ENCODE peak calls at places on chromosomes 16 and 17, in five cellular contexts. One of them, this sample, is unnamed.

GRCh38 chr17:63295288-63295687 is 150.8 kb downstream of the CYB561 start:
- DNase-seq in RWPE2: no peak
- DNase-seq in sigmoid colon: no peak
- DNase-seq in endothelial cell of umbilical vein: no peak
- DNase-seq in uterus: no peak
- DNase-seq in this sample: no peak

GRCh38 chr16:66278111-66278531 is 88.4 kb upstream of the CDH5 start:
- DNase-seq in RWPE2: peak
- DNase-seq in sigmoid colon: peak
- DNase-seq in endothelial cell of umbilical vein: no peak
- DNase-seq in uterus: no peak
- DNase-seq in this sample: peak

GRCh38 chr17:76072149-76072858 is at the start of gene SRP68:
- DNase-seq in RWPE2: peak
- DNase-seq in sigmoid colon: peak
- DNase-seq in endothelial cell of umbilical vein: peak
- DNase-seq in uterus: peak
- DNase-seq in this sample: peak

GRCh38 chr16:66028505-66029216 is 337.8 kb upstream of the CDH5 start:
- DNase-seq in RWPE2: no peak
- DNase-seq in sigmoid colon: no peak
- DNase-seq in endothelial cell of umbilical vein: no peak
- DNase-seq in uterus: no peak
- DNase-seq in this sample: no peak

GRCh38 chr17:43545383-43545632 is 832 bp downstream of the ETV4 start:
- DNase-seq in RWPE2: no peak
- DNase-seq in sigmoid colon: no peak
- DNase-seq in endothelial cell of umbilical vein: no peak
- DNase-seq in uterus: peak
- DNase-seq in this sample: no peak

GRCh38 chr17:83024205-83024971 is 55.0 kb upstream of the METRNL start:
- DNase-seq in RWPE2: peak
- DNase-seq in sigmoid colon: no peak
- DNase-seq in endothelial cell of umbilical vein: no peak
- DNase-seq in uterus: no peak
- DNase-seq in this sample: no peak

GRCh38 chr16:71484006-71484893 is 4.9 kb downstream of the ZNF19 start:
- DNase-seq in RWPE2: peak
- DNase-seq in sigmoid colon: peak
- DNase-seq in endothelial cell of umbilical vein: peak
- DNase-seq in uterus: peak
- DNase-seq in this sample: peak

GRCh38 chr16:7246578-7246977 is 86.1 kb upstream of the RBFOX1 start:
- DNase-seq in RWPE2: no peak
- DNase-seq in sigmoid colon: no peak
- DNase-seq in endothelial cell of umbilical vein: no peak
- DNase-seq in uterus: no peak
- DNase-seq in this sample: no peak

GRCh38 chr16:6008656-6009055 is 911.1 kb upstream of the EEF2KMT start:
- DNase-seq in RWPE2: no peak
- DNase-seq in sigmoid colon: no peak
- DNase-seq in endothelial cell of umbilical vein: no peak
- DNase-seq in uterus: no peak
- DNase-seq in this sample: no peak

GRCh38 chr17:77696151-77696719 is 262.3 kb upstream of the TNRC6C start:
- DNase-seq in RWPE2: no peak
- DNase-seq in sigmoid colon: no peak
- DNase-seq in endothelial cell of umbilical vein: no peak
- DNase-seq in uterus: no peak
- DNase-seq in this sample: no peak

DNA sequence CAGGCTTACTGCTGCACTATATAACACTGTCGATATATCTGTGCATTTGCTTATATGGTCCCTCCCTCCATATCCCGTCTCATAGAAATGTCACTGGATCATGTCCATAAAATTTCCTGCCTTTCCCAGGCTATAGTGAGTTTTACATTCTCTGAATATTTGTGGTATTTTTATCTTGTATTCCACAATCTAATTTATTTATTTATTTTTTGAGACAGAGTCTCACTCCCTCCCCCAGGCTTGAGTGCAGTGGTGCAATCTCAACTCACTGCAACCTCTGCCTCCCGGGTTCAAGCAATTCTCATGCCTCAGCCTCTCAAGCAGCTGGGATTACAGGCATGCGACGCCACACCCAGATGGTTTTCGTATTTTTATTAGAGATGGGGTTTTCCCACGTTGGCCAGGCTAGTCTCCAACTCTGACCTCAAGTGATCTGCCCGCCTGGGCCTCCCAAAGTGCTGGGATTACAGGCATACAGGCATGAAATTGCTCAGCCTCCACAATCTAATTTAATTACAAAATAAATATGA is 12.9 kb downstream of the TRIM37 start:
- DNase-seq in RWPE2: peak
- DNase-seq in sigmoid colon: peak
- DNase-seq in endothelial cell of umbilical vein: peak
- DNase-seq in uterus: peak
- DNase-seq in this sample: no peak
- H3K4me3 ChIP-seq in RWPE2: no peak
- H3K4me3 ChIP-seq in sigmoid colon: peak
- H3K4me3 ChIP-seq in endothelial cell of umbilical vein: peak
- H3K4me3 ChIP-seq in uterus: no peak
- H3K4me3 ChIP-seq in this sample: no peak

GRCh38 chr16:50271148-50272041 is 5.0 kb downstream of the ADCY7 start:
- DNase-seq in RWPE2: peak
- DNase-seq in sigmoid colon: peak
- DNase-seq in endothelial cell of umbilical vein: no peak
- DNase-seq in uterus: no peak
- DNase-seq in this sample: no peak

GRCh38 chr16:50269061-50269705 is 2.8 kb downstream of the ADCY7 start:
- DNase-seq in RWPE2: peak
- DNase-seq in sigmoid colon: peak
- DNase-seq in endothelial cell of umbilical vein: no peak
- DNase-seq in uterus: no peak
- DNase-seq in this sample: no peak

GRCh38 chr16:50268352-50268751 is 2.0 kb downstream of the ADCY7 start:
- DNase-seq in RWPE2: peak
- DNase-seq in sigmoid colon: peak
- DNase-seq in endothelial cell of umbilical vein: no peak
- DNase-seq in uterus: no peak
- DNase-seq in this sample: no peak

GRCh38 chr16:50270510-50271147 is 4.3 kb downstream of the ADCY7 start:
- DNase-seq in RWPE2: peak
- DNase-seq in sigmoid colon: peak
- DNase-seq in endothelial cell of umbilical vein: no peak
- DNase-seq in uterus: no peak
- DNase-seq in this sample: peak

DNA sequence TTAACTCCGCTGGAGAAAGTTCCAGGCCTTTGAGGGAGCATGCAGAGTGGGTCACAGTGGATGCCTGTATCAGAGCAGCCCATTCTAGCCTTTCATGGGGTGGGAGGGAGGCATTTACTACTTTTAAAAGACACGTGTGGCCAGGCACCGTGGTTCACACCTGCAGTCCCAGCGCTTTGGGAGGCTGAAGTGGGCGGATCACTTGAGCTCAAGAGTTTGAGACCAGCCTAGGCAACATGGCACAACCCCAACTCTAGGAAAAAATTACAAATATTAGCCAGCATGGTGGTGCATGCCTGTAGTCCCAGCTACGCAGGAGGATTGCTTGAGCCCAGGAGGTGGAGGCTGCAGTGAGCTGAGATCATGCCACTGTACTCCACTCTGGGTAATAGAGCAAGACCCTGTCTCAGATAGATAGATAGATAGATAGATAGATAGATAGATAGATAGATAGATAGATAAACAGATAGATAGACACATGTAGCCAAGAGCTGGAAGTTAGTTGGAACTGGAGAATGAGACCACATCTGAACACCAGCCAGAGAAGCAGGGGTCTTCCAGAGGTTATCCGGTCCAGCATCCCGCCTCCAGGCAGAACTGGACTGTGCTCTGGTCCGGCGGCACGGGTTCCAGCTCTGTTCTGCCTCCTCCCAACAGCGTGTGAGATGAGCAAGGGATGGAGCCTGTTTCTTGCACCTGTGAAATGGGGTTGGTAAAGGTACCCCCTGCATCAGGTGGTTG is 3.6 kb downstream of the ADCY7 start:
- DNase-seq in RWPE2: peak
- DNase-seq in sigmoid colon: peak
- DNase-seq in endothelial cell of umbilical vein: no peak
- DNase-seq in uterus: no peak
- DNase-seq in this sample: no peak
- H3K27ac ChIP-seq in RWPE2: no peak
- H3K27ac ChIP-seq in sigmoid colon: no peak
- H3K27ac ChIP-seq in endothelial cell of umbilical vein: no peak
- H3K27ac ChIP-seq in uterus: no peak
- H3K27ac ChIP-seq in this sample: peak

GRCh38 chr16:68382296-68382718 is 66.0 kb downstream of the SMPD3 start:
- DNase-seq in RWPE2: peak
- DNase-seq in sigmoid colon: no peak
- DNase-seq in endothelial cell of umbilical vein: no peak
- DNase-seq in uterus: no peak
- DNase-seq in this sample: peak
- TF ChIP-seq CTCF in RWPE2: peak
- TF ChIP-seq CTCF in sigmoid colon: no peak
- TF ChIP-seq CTCF in endothelial cell of umbilical vein: peak
- TF ChIP-seq CTCF in uterus: no peak
- TF ChIP-seq CTCF in this sample: peak

GRCh38 chr17:7704601-7705268 is at the start of gene EFNB3:
- DNase-seq in RWPE2: no peak
- DNase-seq in sigmoid colon: no peak
- DNase-seq in endothelial cell of umbilical vein: no peak
- DNase-seq in uterus: no peak
- DNase-seq in this sample: no peak
- H3K4me3 ChIP-seq in RWPE2: peak
- H3K4me3 ChIP-seq in sigmoid colon: peak
- H3K4me3 ChIP-seq in endothelial cell of umbilical vein: peak
- H3K4me3 ChIP-seq in uterus: peak
- H3K4me3 ChIP-seq in this sample: peak

DNA sequence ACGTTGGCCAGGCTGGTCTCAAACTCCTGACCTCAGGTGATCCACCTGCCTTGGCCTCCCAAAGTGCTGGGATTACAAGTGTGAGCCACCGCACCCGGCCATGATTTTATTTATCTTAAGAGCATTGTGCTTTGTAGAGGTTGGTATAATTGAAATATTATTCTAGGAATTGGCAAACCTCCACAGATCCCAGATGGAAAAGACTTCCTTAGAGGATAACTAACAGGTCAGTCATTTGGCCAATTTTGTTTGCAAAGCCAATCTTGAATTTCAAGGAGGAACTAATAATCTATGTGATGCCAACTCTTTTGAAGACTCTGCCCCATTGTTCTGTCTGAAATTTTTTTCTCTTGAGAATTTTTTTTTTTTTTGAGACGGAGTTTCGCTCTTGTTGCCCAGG is 46.7 kb upstream of the SLC5A10 start:
- DNase-seq in RWPE2: no peak
- DNase-seq in sigmoid colon: no peak
- DNase-seq in endothelial cell of umbilical vein: no peak
- DNase-seq in uterus: no peak
- DNase-seq in this sample: no peak
- H3K27ac ChIP-seq in RWPE2: no peak
- H3K27ac ChIP-seq in sigmoid colon: no peak
- H3K27ac ChIP-seq in endothelial cell of umbilical vein: no peak
- H3K27ac ChIP-seq in uterus: no peak
- H3K27ac ChIP-seq in this sample: no peak